ENCODE peak calls at places on chromosomes 3 and 15, in ten cellular contexts. D, F, T, K, M, P, U, W, Q and B are unnamed samples.

GRCh38 chr15:76576526-76577279 is 240.1 kb downstream of the ISL2 start:
- DNase-seq in D (no peak), F (no peak), T (peak; percentile 16), K (no peak), M (peak; percentile 78), P (no peak), U (no peak), W (peak; percentile 28), Q (peak; percentile 13), B (no peak)

GRCh38 chr15:98729446-98730042 is 81.2 kb downstream of the IGF1R start:
- DNase-seq in D (no peak), F (no peak), T (no peak), K (no peak), M (no peak), P (no peak), U (no peak), W (no peak), Q (no peak), B (no peak)

GRCh38 chr3:99920530-99921376 is 103.1 kb downstream of the CMSS1 start:
- DNase-seq in D (no peak), F (no peak), T (peak; percentile 57), K (no peak), M (peak; percentile 73), P (no peak), U (peak; percentile 83), W (peak; percentile 34), Q (peak; percentile 49), B (no peak)

GRCh38 chr15:51097553-51098330 is 3.0 kb upstream of the TNFAIP8L3 start:
- DNase-seq in D (no peak), F (no peak), T (peak; percentile 100), K (no peak), M (no peak), P (no peak), U (no peak), W (peak; percentile 80), Q (no peak), B (no peak)

GRCh38 chr3:38003371-38003816 is 12.8 kb downstream of the VILL start:
- DNase-seq in D (peak; percentile 51), F (no peak), T (peak; percentile 15), K (peak; percentile 21), M (peak; percentile 87), P (peak; percentile 76), U (peak; percentile 95), W (peak; percentile 75), Q (no peak), B (peak; percentile 45)

GRCh38 chr3:4478226-4478625 is 11.2 kb upstream of the SUMF1 start:
- DNase-seq in D (no peak), F (no peak), T (peak; percentile 40), K (no peak), M (no peak), P (no peak), U (no peak), W (no peak), Q (no peak), B (no peak)

GRCh38 chr3:170751083-170751893 is 118.7 kb downstream of the RPL22L1 start:
- DNase-seq in D (no peak), F (no peak), T (peak; percentile 44), K (no peak), M (no peak), P (no peak), U (no peak), W (peak; percentile 68), Q (peak; percentile 89), B (no peak)

GRCh38 chr15:25728816-25729215 is 134.3 kb downstream of the ATP10A start:
- DNase-seq in D (no peak), F (no peak), T (no peak), K (no peak), M (no peak), P (no peak), U (no peak), W (no peak), Q (no peak), B (no peak)

GRCh38 chr3:129121016-129121791 is 400 bp downstream of the RAB43 start:
- DNase-seq in D (peak; percentile 25), F (no peak), T (no peak), K (no peak), M (no peak), P (no peak), U (peak; percentile 76), W (no peak), Q (peak; percentile 12), B (peak; percentile 15)

GRCh38 chr15:55221090-55222011 is 24.6 kb upstream of the RSL24D1 start:
- DNase-seq in D (no peak), F (no peak), T (no peak), K (no peak), M (no peak), P (peak; percentile 62), U (no peak), W (peak; percentile 89), Q (peak; percentile 77), B (no peak)

GRCh38 chr15:92917606-92918407 is 17.7 kb downstream of the CHD2 start:
- DNase-seq in D (peak; percentile 92), F (peak; percentile 72), T (peak; percentile 97), K (peak; percentile 78), M (peak; percentile 90), P (peak; percentile 77), U (peak; percentile 96), W (peak; percentile 79), Q (peak; percentile 80), B (peak; percentile 89)

GRCh38 chr3:62161306-62161705 is 212.0 kb downstream of the FEZF2 start:
- DNase-seq in D (no peak), F (no peak), T (no peak), K (no peak), M (no peak), P (no peak), U (no peak), W (no peak), Q (peak; percentile 42), B (no peak)

GRCh38 chr3:122100591-122101491 is 45.7 kb downstream of the CD86 start:
- DNase-seq in D (peak; percentile 15), F (no peak), T (no peak), K (no peak), M (no peak), P (peak; percentile 23), U (no peak), W (no peak), Q (no peak), B (no peak)

GRCh38 chr3:53254810-53255359 is 937 bp downstream of the TKT start:
- DNase-seq in D (peak; percentile 25), F (peak; percentile 19), T (no peak), K (peak; percentile 30), M (peak; percentile 87), P (peak; percentile 85), U (peak; percentile 88), W (peak; percentile 79), Q (no peak), B (peak; percentile 23)